ENCODE peak calls at places on chromosome 20, in eight cellular contexts. L is MM.1S, Q is lower leg skin, R is fibroblast of the aortic adventitia, O is left ventricle myocardium inferior, M is left lung, S is PC-3, C is pancreas. J is an unnamed sample.

GRCh38 chr20:44494266-44494665 is 18.6 kb downstream of the TTPAL start:
- DNase-seq in O (no peak), L (no peak), Q (no peak), C (no peak), R (peak; percentile 74), M (no peak), S (peak; percentile 58), J (no peak)

GRCh38 chr20:33472868-33473267 is 17.0 kb upstream of the CBFA2T2 start:
- DNase-seq in Q (no peak), S (no peak), O (no peak), L (no peak), R (no peak), M (no peak), C (no peak), J (no peak)

GRCh38 chr20:44324343-44324742 is 12.5 kb upstream of the R3HDML start:
- DNase-seq in S (no peak), M (no peak), R (no peak), Q (no peak), L (no peak), C (no peak), O (no peak), J (no peak)

GRCh38 chr20:58546756-58547526 is 31.7 kb upstream of the APCDD1L start:
- DNase-seq in L (no peak), S (no peak), C (no peak), O (no peak), R (no peak), Q (no peak), M (no peak), J (no peak)

GRCh38 chr20:32626859-32627636 is 41.9 kb upstream of the NOL4L start:
- DNase-seq in O (no peak), C (peak; percentile 72), L (no peak), M (no peak), Q (no peak), R (no peak), S (no peak), J (peak; percentile 18)

GRCh38 chr20:53040678-53041674 is 68.8 kb downstream of the TSHZ2 start:
- DNase-seq in R (peak; percentile 59), Q (no peak), O (no peak), S (no peak), M (no peak), C (peak; percentile 64), L (peak; percentile 47), J (no peak)

GRCh38 chr20:20371133-20371532 is 3.2 kb downstream of the INSM1 start:
- DNase-seq in C (no peak), R (no peak), M (no peak), S (no peak), Q (no peak), O (no peak), L (no peak), J (no peak)

GRCh38 chr20:38825901-38826625 is 20.6 kb downstream of the PPP1R16B start:
- DNase-seq in M (no peak), L (no peak), O (no peak), Q (no peak), C (no peak), R (peak; percentile 42), S (peak; percentile 80), J (peak; percentile 66)

GRCh38 chr20:25081065-25081729 is 744 bp downstream of the VSX1 start:
- DNase-seq in M (no peak), L (no peak), R (peak; percentile 12), C (no peak), S (no peak), O (no peak), Q (no peak), J (no peak)

GRCh38 chr20:63856111-63856511 is 5.2 kb upstream of the ABHD16B start:
- DNase-seq in S (no peak), C (no peak), Q (no peak), L (no peak), M (no peak), R (no peak), O (no peak), J (no peak)

GRCh38 chr20:63850689-63851547 is 10.4 kb upstream of the ABHD16B start:
- DNase-seq in S (no peak), M (no peak), O (no peak), C (no peak), L (peak; percentile 52), Q (no peak), R (no peak), J (no peak)

GRCh38 chr20:63854766-63855362 is 6.4 kb upstream of the ABHD16B start:
- DNase-seq in L (no peak), Q (no peak), O (peak; percentile 81), M (no peak), C (no peak), R (no peak), S (no peak), J (no peak)

GRCh38 chr20:63855363-63856110 is 5.8 kb upstream of the ABHD16B start:
- DNase-seq in S (no peak), M (no peak), O (no peak), C (no peak), L (no peak), R (no peak), Q (no peak), J (no peak)

GRCh38 chr20:63854069-63854765 is 7.1 kb upstream of the ABHD16B start:
- DNase-seq in L (no peak), M (no peak), S (no peak), O (no peak), R (no peak), Q (no peak), C (no peak), J (no peak)
- H3K4me3 ChIP-seq in L (no peak overlapping the region), M (no peak overlapping the region), S (no peak overlapping the region), O (peak overlapping the region; percentile 50), R (no peak overlapping the region), Q (no peak overlapping the region), C (no peak overlapping the region), J (no peak overlapping the region)

GRCh38 chr20:18276821-18277220 is 11.5 kb upstream of the ZNF133 start:
- DNase-seq in O (peak; percentile 37), R (peak; percentile 76), L (peak; percentile 69), S (peak; percentile 95), C (peak; percentile 79), Q (peak; percentile 65), M (peak; percentile 56), J (no peak)
- TF ChIP-seq CTCF in O (peak; percentile 74), R (peak; percentile 96), L (peak; percentile 85), S (peak; percentile 97), C (no peak), Q (no peak), M (peak; percentile 74), J (peak; percentile 94)

GRCh38 chr20:18058661-18059467 is 1.1 kb upstream of the OVOL2 start:
- DNase-seq in M (peak; percentile 36), C (peak; percentile 77), Q (no peak), O (no peak), L (no peak), S (peak; percentile 86), R (no peak), J (no peak)
- H3K4me3 ChIP-seq in M (no peak overlapping the region), C (peak overlapping the region; percentile 5), Q (no peak overlapping the region), O (peak overlapping the region; percentile 42), L (no peak overlapping the region), S (peak overlapping the region; percentile 90), R (no peak overlapping the region), J (no peak overlapping the region)

GRCh38 chr20:11918280-11918952 is 723 bp downstream of the BTBD3 start:
- DNase-seq in R (peak; percentile 24), M (no peak), C (no peak), L (no peak), S (no peak), O (no peak), Q (no peak), J (no peak)
- TF ChIP-seq CTCF in R (no peak), M (no peak), C (no peak), L (no peak), S (no peak), O (no peak), Q (no peak), J (no peak)

DNA sequence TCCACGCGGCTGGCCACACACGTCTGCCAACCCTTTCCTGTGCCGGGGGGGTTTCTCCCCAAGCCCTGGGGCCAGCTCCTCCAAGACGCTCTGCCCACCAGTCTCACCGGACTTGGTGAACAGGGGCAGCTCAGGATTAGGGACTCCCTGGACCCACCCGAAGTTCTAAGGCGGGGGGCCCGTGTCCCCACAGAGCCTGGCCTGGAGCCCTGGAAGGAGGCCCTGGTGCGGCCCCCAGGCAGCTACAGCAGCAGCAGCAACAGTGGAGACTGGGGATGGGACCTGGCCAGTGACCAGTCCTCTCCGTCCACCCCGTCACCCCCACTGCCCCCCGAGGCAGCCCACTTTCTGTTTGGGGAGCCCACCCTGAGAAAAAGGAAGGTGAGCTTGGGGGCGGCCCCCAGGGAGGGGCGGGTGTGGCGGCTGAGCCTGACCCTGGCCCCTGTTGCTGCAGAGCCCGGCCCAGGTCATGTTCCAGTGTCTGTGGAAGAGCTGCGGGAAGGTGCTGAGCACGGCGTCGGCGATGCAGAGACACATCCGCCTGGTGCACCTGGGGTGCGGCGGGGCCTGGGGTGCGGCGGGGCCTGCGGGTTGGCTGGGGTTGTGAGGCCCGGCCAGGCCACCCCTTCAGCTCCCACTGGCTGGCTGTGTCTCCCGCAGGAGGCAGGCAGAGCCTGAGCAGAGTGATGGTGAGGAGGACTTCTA is 2.3 kb downstream of the SLC2A4RG start:
- DNase-seq in C (peak; percentile 57), L (no peak), Q (no peak), S (no peak), O (no peak), M (no peak), R (no peak), J (no peak)
- H3K4me3 ChIP-seq in C (no peak overlapping the region), L (no peak overlapping the region), Q (no peak overlapping the region), S (peak overlapping the region; percentile 84), O (peak overlapping the region; percentile 81), M (no peak overlapping the region), R (peak overlapping the region; percentile 78), J (no peak overlapping the region)

GRCh38 chr20:61925555-61926252 is 140.0 kb downstream of the TAF4 start:
- DNase-seq in S (peak; percentile 82), O (no peak), Q (no peak), M (no peak), C (no peak), R (peak; percentile 22), L (no peak), J (no peak)
- TF ChIP-seq CTCF in S (no peak), O (no peak), Q (no peak), M (no peak), C (no peak), R (no peak), L (no peak), J (no peak)

GRCh38 chr20:47315339-47315662 is 41.2 kb downstream of the ZMYND8 start:
- DNase-seq in R (peak; percentile 23), M (no peak), O (no peak), C (peak; percentile 5), L (no peak), Q (no peak), S (peak; percentile 51), J (no peak)
- H3K4me3 ChIP-seq in R (no peak overlapping the region), M (no peak overlapping the region), O (no peak overlapping the region), C (no peak overlapping the region), L (no peak overlapping the region), Q (no peak overlapping the region), S (peak overlapping the region; percentile 16), J (no peak overlapping the region)

J was measured in retinal pigment epithelial cell.